ENCODE peak calls at places on chromosomes 12 and 14, in seven cellular contexts. P, W, T, J, A, O and F are unnamed samples.
A peak's percentile ranks its signal among the peaks of the same experiment; 100 is the strongest.

GRCh38 chr12:11622774-11623375 is 26.6 kb upstream of the ETV6 start:
- DNase-seq in O (no peak), T (no peak), A (no peak), P (no peak), J (no peak), W (no peak), F (peak; percentile 13)

GRCh38 chr12:102326987-102327386 is 129.4 kb upstream of the PMCH start:
- DNase-seq in O (no peak), T (no peak), P (no peak), W (no peak), A (no peak), J (no peak), F (no peak)

GRCh38 chr12:29346764-29347421 is 34.1 kb downstream of the ERGIC2 start:
- DNase-seq in O (no peak), W (no peak), J (no peak), T (peak; percentile 3), P (no peak), A (no peak), F (no peak)

GRCh38 chr12:70831538-70831937 is 89.0 kb downstream of the PTPRR start:
- DNase-seq in J (no peak), W (no peak), O (no peak), T (no peak), A (no peak), P (no peak), F (no peak)

GRCh38 chr12:85843606-85844325 is 7.6 kb upstream of the RASSF9 start:
- DNase-seq in O (no peak), A (no peak), P (no peak), J (no peak), W (no peak), T (no peak), F (no peak)

GRCh38 chr12:55955344-55955743 is 10.5 kb downstream of the PMEL start:
- DNase-seq in W (no peak), J (no peak), O (no peak), A (no peak), P (no peak), T (no peak), F (no peak)

GRCh38 chr14:67418368-67419174 is 6.6 kb upstream of the PLEK2 start:
- DNase-seq in T (peak; percentile 14), J (no peak), O (no peak), W (no peak), A (peak; percentile 69), P (no peak), F (no peak)

GRCh38 chr12:32881107-32881506 is 15.5 kb downstream of the PKP2 start:
- DNase-seq in J (no peak), P (no peak), W (no peak), O (no peak), T (no peak), A (no peak), F (no peak)

GRCh38 chr14:75032939-75033338 is 18.3 kb downstream of the MLH3 start:
- DNase-seq in T (no peak), W (no peak), P (no peak), J (no peak), O (no peak), A (no peak), F (no peak)

GRCh38 chr12:28622416-28622815 is 432.2 kb downstream of the CCDC91 start:
- DNase-seq in O (no peak), J (no peak), T (peak; percentile 33), P (no peak), A (no peak), W (no peak), F (no peak)

GRCh38 chr12:75862692-75863471 is 168.7 kb downstream of the PHLDA1 start:
- DNase-seq in T (peak; percentile 61), P (peak; percentile 91), W (no peak), A (no peak), O (no peak), J (no peak), F (no peak)

GRCh38 chr12:54009171-54010052 is 627 bp downstream of the HOXC8 start:
- DNase-seq in A (no peak), P (no peak), T (no peak), J (no peak), W (no peak), O (no peak), F (no peak)

GRCh38 chr14:36656769-36657408 is 4.8 kb upstream of the PAX9 start:
- DNase-seq in P (no peak), W (no peak), T (no peak), A (no peak), O (no peak), J (no peak), F (no peak)

GRCh38 chr14:36655054-36655381 is 6.6 kb upstream of the PAX9 start:
- DNase-seq in J (no peak), W (no peak), P (no peak), O (no peak), T (no peak), A (no peak), F (no peak)

GRCh38 chr14:36655571-36655962 is 6.1 kb upstream of the PAX9 start:
- DNase-seq in T (no peak), J (no peak), P (no peak), O (no peak), A (no peak), W (no peak), F (no peak)

GRCh38 chr14:36657409-36658090 is 4.1 kb upstream of the PAX9 start:
- DNase-seq in O (no peak), A (no peak), J (no peak), W (peak; percentile 24), T (no peak), P (no peak), F (no peak)

DNA sequence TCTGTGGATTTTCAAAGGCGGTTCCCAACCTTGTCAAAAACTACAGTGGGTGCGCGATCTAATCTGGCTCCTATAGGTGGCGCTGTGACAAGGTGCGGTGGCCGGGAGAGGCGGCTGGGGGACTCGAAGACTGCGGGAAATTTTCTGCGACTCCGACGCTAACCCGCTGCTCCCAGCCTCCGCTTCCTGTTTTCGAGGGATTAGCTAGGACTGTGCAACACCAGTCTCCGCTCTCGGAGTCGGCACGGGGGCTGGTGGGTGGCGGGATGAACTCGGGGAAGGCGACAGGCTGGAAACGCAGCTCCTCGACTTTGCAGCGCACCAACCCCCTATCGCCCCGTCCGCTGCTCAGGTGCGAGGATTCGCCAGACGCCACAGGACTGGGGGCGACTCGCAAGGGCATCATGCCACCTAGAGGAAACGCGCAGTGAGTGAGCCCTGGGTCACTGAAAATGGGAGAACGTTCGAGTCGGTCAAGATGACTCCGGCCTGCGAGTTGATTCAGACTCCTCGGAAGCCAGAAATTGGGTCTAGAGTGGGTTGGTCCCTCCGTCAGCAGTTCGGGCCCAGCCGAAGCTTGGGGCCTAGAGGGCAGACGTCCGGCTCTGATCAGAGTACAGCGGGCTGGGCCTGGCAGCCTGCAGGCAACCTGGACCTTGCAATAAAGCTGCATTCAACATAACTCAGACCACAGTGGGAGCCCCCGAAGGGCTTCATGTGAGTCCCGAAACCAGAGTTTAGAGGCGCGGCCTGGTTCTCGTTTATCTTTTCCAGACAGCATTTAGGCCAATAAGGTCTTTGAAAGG is 5.5 kb upstream of the PAX9 start:
- DNase-seq in O (no peak), T (no peak), P (no peak), A (peak; percentile 54), J (no peak), W (peak; percentile 73), F (no peak)
- TF ChIP-seq CTCF in O (peak; percentile 47), T (peak; percentile 67), P (peak; percentile 61), A (peak; percentile 26), J (no peak), W (peak; percentile 5), F (peak; percentile 34)

DNA sequence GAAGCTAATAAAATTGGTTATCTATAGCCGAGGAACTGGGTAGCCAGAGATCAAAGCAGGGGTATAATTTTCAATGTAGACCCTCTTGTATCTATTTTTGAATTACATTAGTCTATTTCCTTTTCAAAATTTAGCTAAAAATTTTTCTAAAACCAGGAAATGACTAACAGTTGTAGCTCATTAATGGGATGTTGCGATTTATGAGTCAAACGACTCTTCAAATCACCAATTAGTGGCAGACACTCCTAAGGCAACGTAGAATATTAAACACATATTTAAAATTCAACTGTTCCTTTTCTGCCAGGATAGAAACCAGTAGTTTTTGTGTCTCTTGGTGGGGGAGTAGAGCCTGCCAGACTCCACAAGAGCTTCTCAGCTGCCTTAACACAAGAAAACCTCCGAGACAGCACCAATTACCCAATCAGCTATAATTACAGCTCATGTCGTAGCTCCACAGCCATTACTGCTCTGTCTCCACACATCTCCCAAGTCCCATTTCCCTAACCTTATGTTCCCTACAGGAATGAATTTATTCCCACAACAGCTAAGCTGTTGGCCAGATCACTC is 26.9 kb downstream of the GCN1 start:
- DNase-seq in W (no peak), O (no peak), T (no peak), A (no peak), P (no peak), J (no peak), F (no peak)
- H3K4me3 ChIP-seq in W (no peak overlapping the region), O (no peak overlapping the region), T (no peak overlapping the region), A (no peak overlapping the region), P (no peak overlapping the region), J (no peak overlapping the region), F (no peak overlapping the region)

DNA sequence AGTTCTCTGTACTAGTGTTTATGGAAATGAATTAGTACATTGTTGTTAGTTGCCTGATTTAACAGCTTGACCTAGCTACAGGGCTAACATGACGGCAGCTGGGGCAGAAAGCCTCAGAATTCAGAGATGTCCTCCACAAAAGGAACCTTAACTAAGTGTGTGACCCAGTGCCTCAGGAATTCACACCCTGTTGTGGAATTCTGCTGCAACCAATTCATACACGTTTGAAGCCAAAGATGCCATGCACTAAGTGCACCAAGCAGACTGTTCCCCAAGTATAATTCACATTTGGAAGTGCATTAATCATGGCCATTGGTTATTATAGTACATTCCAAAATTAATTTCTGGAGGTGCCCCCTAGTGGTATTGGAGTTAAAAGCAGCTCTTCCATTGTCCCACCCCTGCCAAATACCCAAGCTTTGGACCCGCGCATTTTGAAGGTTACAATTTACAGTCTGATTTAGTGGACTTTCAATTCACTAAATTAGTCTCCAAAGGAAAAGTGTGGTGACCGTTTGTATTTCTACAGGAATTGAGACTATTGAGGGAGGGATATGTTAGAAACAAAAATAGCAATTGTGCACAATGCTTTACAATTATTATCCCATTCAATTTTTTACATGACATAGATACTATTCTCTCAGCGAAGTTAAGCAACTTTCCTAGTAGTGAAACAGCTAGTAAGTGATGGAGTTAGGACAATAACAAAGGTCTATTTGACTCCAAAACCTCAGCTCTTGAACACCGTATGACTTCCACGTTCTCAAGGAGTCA is 85.9 kb downstream of the PAX9 start:
- DNase-seq in J (no peak), A (no peak), W (no peak), T (no peak), O (no peak), P (no peak), F (no peak)
- TF ChIP-seq CTCF in J (no peak), A (no peak), W (peak; percentile 11), T (peak; percentile 60), O (peak; percentile 55), P (peak; percentile 73), F (peak; percentile 24)

GRCh38 chr12:117098071-117098360 is 1.2 kb downstream of the TESC start:
- DNase-seq in A (no peak), P (no peak), W (no peak), J (no peak), O (no peak), T (no peak), F (no peak)

GRCh38 chr12:117098361-117099217 is 627 bp downstream of the TESC start:
- DNase-seq in O (no peak), J (no peak), T (no peak), A (no peak), W (no peak), P (no peak), F (peak; percentile 68)

GRCh38 chr12:117101953-117102833 is 3.0 kb upstream of the TESC start:
- DNase-seq in W (no peak), T (no peak), J (no peak), P (no peak), A (no peak), O (no peak), F (no peak)

GRCh38 chr12:117100851-117101673 is 1.8 kb upstream of the TESC start:
- DNase-seq in T (no peak), O (no peak), P (no peak), W (no peak), J (no peak), A (no peak), F (no peak)

GRCh38 chr12:117100251-117100650 is 1.0 kb upstream of the TESC start:
- DNase-seq in J (no peak), T (no peak), P (no peak), O (no peak), A (no peak), W (peak; percentile 44), F (no peak)
- H3K4me3 ChIP-seq in J (no peak overlapping the region), T (no peak overlapping the region), P (no peak overlapping the region), O (no peak overlapping the region), A (no peak overlapping the region), W (no peak overlapping the region), F (no peak overlapping the region)